ENCODE peak calls at places on chromosomes 5 and 9, in six cellular contexts. M is esophagus squamous epithelium, S is D341Med, V is NCI-H146, Y is AG20443, U is lower leg skin. C is an unnamed sample.

GRCh38 chr5:81854485-81854884 is 103.6 kb upstream of the SSBP2 start:
- DNase-seq in M (no peak), S (no peak), V (peak), Y (no peak), U (no peak), C (no peak)

GRCh38 chr5:131720714-131721113 is 76.1 kb downstream of the FNIP1 start:
- DNase-seq in M (no peak), S (no peak), V (no peak), Y (no peak), U (no peak), C (peak)

GRCh38 chr5:80372780-80373179 is 35.1 kb upstream of the ZFYVE16 start:
- DNase-seq in M (no peak), S (no peak), V (no peak), Y (no peak), U (no peak), C (no peak)

GRCh38 chr9:81621111-81621510 is 68.2 kb downstream of the TLE1 start:
- DNase-seq in M (no peak), S (no peak), V (peak), Y (no peak), U (no peak), C (no peak)

GRCh38 chr9:89606567-89607311 is 1.9 kb downstream of the GADD45G start:
- DNase-seq in M (no peak), S (peak), V (peak), Y (peak), U (peak), C (peak)

GRCh38 chr5:75465480-75465879 is 45.9 kb downstream of the CERT1 start:
- DNase-seq in M (no peak), S (no peak), V (peak), Y (peak), U (no peak), C (peak)

GRCh38 chr5:122870219-122870856 is 24.9 kb downstream of the SNX24 start:
- DNase-seq in M (no peak), S (no peak), V (no peak), Y (peak), U (no peak), C (no peak)

GRCh38 chr9:137029058-137029922 is 1.3 kb upstream of the ABCA2 start:
- DNase-seq in M (no peak), S (peak), V (peak), Y (peak), U (peak), C (peak)

GRCh38 chr9:133199648-133200321 is 9.3 kb downstream of the OBP2B start:
- DNase-seq in M (no peak), S (no peak), V (no peak), Y (peak), U (peak), C (no peak)

GRCh38 chr9:93143830-93144530 is 9.9 kb upstream of the NINJ1 start:
- DNase-seq in M (no peak), S (no peak), V (no peak), Y (peak), U (no peak), C (no peak)

GRCh38 chr5:432201-432927 is 10.6 kb upstream of the EXOC3 start:
- DNase-seq in M (no peak), S (no peak), V (no peak), Y (no peak), U (no peak), C (no peak)

GRCh38 chr5:165304193-165304820 is 1798.9 kb downstream of the MAT2B start:
- DNase-seq in M (no peak), S (no peak), V (no peak), Y (no peak), U (no peak), C (no peak)

GRCh38 chr9:32403567-32403966 is 19.1 kb downstream of the ACO1 start:
- DNase-seq in M (no peak), S (no peak), V (no peak), Y (no peak), U (no peak), C (no peak)

GRCh38 chr9:106307670-106308069 is 555.3 kb upstream of the ZNF462 start:
- DNase-seq in M (no peak), S (no peak), V (no peak), Y (no peak), U (no peak), C (no peak)

GRCh38 chr5:59357421-59357977 is 536.0 kb downstream of the PDE4D start:
- DNase-seq in M (no peak), S (no peak), V (peak), Y (no peak), U (no peak), C (peak)

GRCh38 chr9:79572891-79573696 is 1.3 kb downstream of the TLE4 start:
- DNase-seq in M (no peak), S (peak), V (peak), Y (peak), U (peak), C (peak)

GRCh38 chr9:114288233-114289051 is 34.5 kb upstream of the ORM1 start:
- DNase-seq in M (no peak), S (no peak), V (no peak), Y (peak), U (peak), C (no peak)

GRCh38 chr5:146076028-146076427 is 29.3 kb downstream of the PLAC8L1 start:
- DNase-seq in M (no peak), S (no peak), V (no peak), Y (no peak), U (no peak), C (peak)

GRCh38 chr5:79685621-79686020 is 4.0 kb upstream of the CMYA5 start:
- DNase-seq in M (no peak), S (no peak), V (no peak), Y (no peak), U (no peak), C (no peak)

GRCh38 chr5:57094753-57095683 is 78.8 kb upstream of the GPBP1 start:
- DNase-seq in M (no peak), S (no peak), V (peak), Y (no peak), U (no peak), C (no peak)

GRCh38 chr5:112594060-112594850 is 143.4 kb upstream of the APC start:
- DNase-seq in M (no peak), S (no peak), V (no peak), Y (peak), U (no peak), C (peak)

GRCh38 chr9:8364021-8364782 is 564.6 kb upstream of the DMAC1 start:
- DNase-seq in M (no peak), S (no peak), V (no peak), Y (no peak), U (no peak), C (no peak)

GRCh38 chr5:78804995-78805394 is 156.4 kb upstream of the LHFPL2 start:
- DNase-seq in M (no peak), S (no peak), V (no peak), Y (no peak), U (no peak), C (no peak)

GRCh38 chr5:151678713-151679112 is 8.0 kb downstream of the SPARC start:
- DNase-seq in M (no peak), S (no peak), V (no peak), Y (no peak), U (peak), C (no peak)

GRCh38 chr5:5497132-5497748 is 74.8 kb downstream of the ICE1 start:
- DNase-seq in M (no peak), S (peak), V (no peak), Y (peak), U (no peak), C (peak)

GRCh38 chr5:30650311-30650710 is 543.2 kb upstream of the CDH6 start:
- DNase-seq in M (no peak), S (no peak), V (no peak), Y (no peak), U (no peak), C (no peak)

GRCh38 chr5:72920690-72921089 is 35.2 kb upstream of the FCHO2 start:
- DNase-seq in M (no peak), S (no peak), V (no peak), Y (no peak), U (no peak), C (peak)

GRCh38 chr5:58930520-58930919 is 347.6 kb downstream of the RAB3C start:
- DNase-seq in M (no peak), S (no peak), V (no peak), Y (no peak), U (no peak), C (no peak)

GRCh38 chr9:19050637-19051591 is 1.7 kb downstream of the RRAGA start:
- DNase-seq in M (no peak), S (no peak), V (no peak), Y (no peak), U (no peak), C (no peak)

GRCh38 chr5:130032807-130033206 is 128.5 kb downstream of the CHSY3 start:
- DNase-seq in M (no peak), S (no peak), V (no peak), Y (no peak), U (peak), C (no peak)

GRCh38 chr5:109327572-109327971 is 82.2 kb downstream of the PJA2 start:
- DNase-seq in M (no peak), S (peak), V (no peak), Y (no peak), U (no peak), C (no peak)

GRCh38 chr9:16873131-16873787 is 2.8 kb upstream of the BNC2 start:
- DNase-seq in M (no peak), S (no peak), V (no peak), Y (peak), U (no peak), C (no peak)

GRCh38 chr9:35114921-35115341 is 731 bp downstream of the ATOSB start:
- DNase-seq in M (no peak), S (no peak), V (peak), Y (peak), U (peak), C (no peak)

GRCh38 chr9:110543631-110544051 is 35.9 kb downstream of the SVEP1 start:
- DNase-seq in M (no peak), S (peak), V (no peak), Y (no peak), U (no peak), C (peak)

GRCh38 chr5:10892911-10893215 is 131.8 kb upstream of the DAP start:
- DNase-seq in M (no peak), S (no peak), V (no peak), Y (no peak), U (no peak), C (no peak)

GRCh38 chr5:152403058-152403457 is 2.0 kb downstream of the NMUR2 start:
- DNase-seq in M (no peak), S (no peak), V (peak), Y (no peak), U (no peak), C (no peak)